ENCODE peak calls at places on chromosomes 13 and 19, in four cellular contexts. M is fibroblast of lung, N is DND-41, J is astrocyte. Z is an unnamed sample.

GRCh38 chr19:36245210-36246005 is 30.5 kb downstream of the ZNF146 start:
- DNase-seq in M (no peak), N (no peak), J (no peak), Z (no peak)

GRCh38 chr19:30319411-30319810 is 52.8 kb upstream of the ZNF536 start:
- DNase-seq in M (no peak), N (no peak), J (no peak), Z (peak; percentile 93)

GRCh38 chr19:37467608-37468090 is 405 bp upstream of the ZNF569 start:
- DNase-seq in M (no peak), N (no peak), J (no peak), Z (no peak)

GRCh38 chr13:106275441-106276032 is 259.9 kb downstream of the EFNB2 start:
- DNase-seq in M (peak; percentile 50), N (no peak), J (peak; percentile 37), Z (no peak)

GRCh38 chr19:9597027-9597426 is 12.7 kb upstream of the ZNF121 start:
- DNase-seq in M (peak; percentile 92), N (no peak), J (peak; percentile 90), Z (no peak)

GRCh38 chr19:33550741-33551140 is 29.1 kb upstream of the PEPD start:
- DNase-seq in M (no peak), N (no peak), J (no peak), Z (no peak)

GRCh38 chr13:98447881-98448641 is 128.8 kb downstream of the STK24 start:
- DNase-seq in M (no peak), N (no peak), J (peak; percentile 12), Z (peak; percentile 59)

GRCh38 chr13:41311607-41312500 is 787 bp downstream of the NAA16 start:
- DNase-seq in M (peak; percentile 41), N (peak; percentile 61), J (peak; percentile 23), Z (peak; percentile 88)

GRCh38 chr13:89361909-89362308 is 1690.7 kb downstream of the SLITRK5 start:
- DNase-seq in M (no peak), N (no peak), J (no peak), Z (no peak)

GRCh38 chr19:42246143-42246868 is 3.9 kb upstream of the GSK3A start:
- DNase-seq in M (peak; percentile 81), N (no peak), J (peak; percentile 71), Z (no peak)

GRCh38 chr13:72029981-72030380 is 163.0 kb upstream of the DACH1 start:
- DNase-seq in M (no peak), N (no peak), J (no peak), Z (no peak)

GRCh38 chr19:15417699-15418098 is 1.1 kb downstream of the AKAP8L start:
- DNase-seq in M (peak; percentile 56), N (no peak), J (peak; percentile 34), Z (no peak)

GRCh38 chr19:32067686-32068085 is 277.7 kb upstream of the ZNF507 start:
- DNase-seq in M (no peak), N (no peak), J (no peak), Z (no peak)

GRCh38 chr13:103031332-103031873 is 34.8 kb downstream of the SLC10A2 start:
- DNase-seq in M (no peak), N (no peak), J (no peak), Z (peak; percentile 72)

GRCh38 chr19:31334101-31334848 is 15.0 kb downstream of the TSHZ3 start:
- DNase-seq in M (peak; percentile 87), N (no peak), J (peak; percentile 85), Z (no peak)

GRCh38 chr13:27917121-27917947 is 2.5 kb upstream of the PDX1 start:
- DNase-seq in M (no peak), N (no peak), J (no peak), Z (no peak)

GRCh38 chr13:75694742-75695141 is 58.6 kb downstream of the LMO7 start:
- DNase-seq in M (no peak), N (no peak), J (no peak), Z (no peak)

GRCh38 chr13:41054212-41054877 is 7.0 kb upstream of the WBP4 start:
- DNase-seq in M (peak; percentile 66), N (peak; percentile 50), J (peak; percentile 61), Z (peak; percentile 85)

GRCh38 chr19:12933287-12934072 is at the start of gene FARSA:
- DNase-seq in M (peak; percentile 88), N (peak; percentile 92), J (peak; percentile 77), Z (peak; percentile 97)

GRCh38 chr13:50979187-50979586 is 69.6 kb downstream of the RNASEH2B start:
- DNase-seq in M (no peak), N (no peak), J (no peak), Z (no peak)

GRCh38 chr13:103692442-103692841 is 626.2 kb upstream of the SLC10A2 start:
- DNase-seq in M (no peak), N (no peak), J (no peak), Z (no peak)

GRCh38 chr19:7766535-7766934 is 3.5 kb downstream of the CLEC4M start:
- DNase-seq in M (no peak), N (no peak), J (no peak), Z (no peak)

GRCh38 chr19:17669419-17669818 is 18.7 kb downstream of the UNC13A start:
- DNase-seq in M (no peak), N (no peak), J (no peak), Z (no peak)

GRCh38 chr19:24140099-24140498 is 53.1 kb downstream of the ZNF254 start:
- DNase-seq in M (peak; percentile 94), N (no peak), J (peak; percentile 95), Z (no peak)

GRCh38 chr19:1956143-1956537 is 15.2 kb downstream of the CSNK1G2 start:
- DNase-seq in M (no peak), N (no peak), J (no peak), Z (no peak)
- H3K79me2 ChIP-seq in M (peaks cover 45% of the 10 kb centered on the region), N (peaks cover 94% of the 10 kb centered on the region), J (peaks cover 90% of the 10 kb centered on the region), Z (peaks cover 67% of the 10 kb centered on the region)

DNA sequence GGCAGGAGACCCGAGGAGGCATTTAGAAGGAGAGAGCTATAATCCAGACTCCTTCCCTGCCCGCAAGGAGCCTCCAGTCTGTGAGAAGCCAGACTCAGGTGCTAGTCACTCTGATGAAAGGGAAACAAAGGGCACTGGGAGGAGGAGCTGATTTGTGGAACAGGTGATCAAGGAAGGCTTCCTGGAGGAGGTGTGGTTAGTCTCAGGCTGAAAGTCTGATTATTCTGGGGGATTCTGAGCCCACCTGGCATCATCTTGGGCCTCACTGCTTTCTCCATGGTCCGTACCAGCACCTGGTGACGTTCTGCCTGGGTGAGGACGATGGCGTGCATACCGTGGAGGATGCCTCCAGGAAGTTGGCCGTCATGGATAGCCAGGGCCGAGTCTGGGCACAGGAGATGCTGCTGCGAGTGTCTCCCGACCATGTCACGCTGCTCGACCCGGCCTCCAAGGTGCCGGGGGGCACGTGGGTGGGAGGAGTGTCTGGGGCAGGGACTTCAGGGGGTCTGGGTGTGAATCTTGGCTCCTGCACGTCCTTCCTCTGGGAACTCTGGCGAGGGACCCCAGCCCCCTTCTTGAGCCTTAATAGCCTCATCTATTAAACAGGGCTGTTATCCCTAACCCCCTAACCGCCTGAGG is 3.9 kb downstream of the EPS8L1 start:
- DNase-seq in M (no peak), N (no peak), J (no peak), Z (no peak)
- H3K9ac ChIP-seq in M (no peak overlapping the region), N (no peak overlapping the region), J (no peak overlapping the region), Z (no peak overlapping the region)

GRCh38 chr19:52679598-52679997 is 41.4 kb upstream of the ZNF83 start:
- DNase-seq in M (no peak), N (no peak), J (no peak), Z (no peak)
- H3K79me2 ChIP-seq in M (peaks cover 37% of the 10 kb centered on the region), N (peaks cover 88% of the 10 kb centered on the region), J (peaks cover 65% of the 10 kb centered on the region), Z (peaks cover 88% of the 10 kb centered on the region)

DNA sequence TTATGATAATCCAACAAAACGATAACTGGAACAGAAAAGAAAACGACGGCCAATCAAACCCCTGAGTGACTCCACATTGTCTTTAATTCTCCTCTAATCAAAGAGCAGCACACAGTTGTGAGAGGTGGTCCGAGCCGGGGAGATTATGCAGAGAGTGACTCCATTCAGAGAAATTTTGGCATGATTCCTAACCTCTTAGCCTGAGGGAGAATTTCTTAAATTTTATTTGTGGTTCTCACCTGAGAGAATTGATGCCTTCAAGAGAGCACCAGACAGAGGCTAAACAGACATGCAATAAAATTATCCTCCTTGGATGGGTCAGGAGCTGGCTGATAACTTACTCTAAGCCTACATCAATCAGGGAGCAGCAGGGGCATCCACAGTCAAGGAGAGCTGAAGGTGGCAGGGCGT is 310.0 kb upstream of the KLF12 start:
- DNase-seq in M (peak; percentile 61), N (no peak), J (peak; percentile 53), Z (no peak)
- H3K9ac ChIP-seq in M (no peak overlapping the region), N (no peak overlapping the region), J (no peak overlapping the region), Z (no peak overlapping the region)

GRCh38 chr19:47179643-47180310 is 49.1 kb downstream of the SAE1 start:
- DNase-seq in M (no peak), N (no peak), J (no peak), Z (no peak)

GRCh38 chr19:47172666-47173455 is 42.2 kb downstream of the SAE1 start:
- DNase-seq in M (no peak), N (no peak), J (no peak), Z (no peak)

GRCh38 chr19:47176071-47176626 is 45.5 kb downstream of the SAE1 start:
- DNase-seq in M (peak; percentile 88), N (no peak), J (peak; percentile 87), Z (no peak)

GRCh38 chr19:47176627-47177090 is 46.0 kb downstream of the SAE1 start:
- DNase-seq in M (peak; percentile 96), N (no peak), J (peak; percentile 96), Z (no peak)
- H3K79me2 ChIP-seq in M (peaks cover 9% of the 10 kb centered on the region), N (peaks cover 68% of the 10 kb centered on the region), J (peaks cover 40% of the 10 kb centered on the region), Z (peaks cover 32% of the 10 kb centered on the region)

Z was measured in Karpas-422.